ENCODE peak calls at places on chromosome 9, in six cellular contexts. One of them, this sample, is unnamed.

GRCh38 chr9:116020801-116021200 is 132.8 kb upstream of the PAPPA start:
- DNase-seq in memory B cell: no peak
- DNase-seq in astrocyte of the spinal cord: no peak
- DNase-seq in brain microvascular endothelial cell: no peak
- DNase-seq in Kasumi-1: no peak
- DNase-seq in activated CD8-positive, alpha-beta memory T cell treated with anti-CD3 and anti-CD28 coated beads for 48 hours: no peak
- DNase-seq in this sample: no peak

GRCh38 chr9:135067091-135067710 is 20.3 kb upstream of the OLFM1 start:
- DNase-seq in memory B cell: no peak
- DNase-seq in astrocyte of the spinal cord: no peak
- DNase-seq in brain microvascular endothelial cell: no peak
- DNase-seq in Kasumi-1: no peak
- DNase-seq in activated CD8-positive, alpha-beta memory T cell treated with anti-CD3 and anti-CD28 coated beads for 48 hours: no peak
- DNase-seq in this sample: no peak

GRCh38 chr9:115943591-115944165 is 209.9 kb upstream of the PAPPA start:
- DNase-seq in memory B cell: no peak
- DNase-seq in astrocyte of the spinal cord: peak
- DNase-seq in brain microvascular endothelial cell: no peak
- DNase-seq in Kasumi-1: no peak
- DNase-seq in activated CD8-positive, alpha-beta memory T cell treated with anti-CD3 and anti-CD28 coated beads for 48 hours: no peak
- DNase-seq in this sample: no peak

GRCh38 chr9:34558911-34559615 is 30.5 kb downstream of the CNTFR start:
- DNase-seq in memory B cell: no peak
- DNase-seq in astrocyte of the spinal cord: no peak
- DNase-seq in brain microvascular endothelial cell: no peak
- DNase-seq in Kasumi-1: no peak
- DNase-seq in activated CD8-positive, alpha-beta memory T cell treated with anti-CD3 and anti-CD28 coated beads for 48 hours: no peak
- DNase-seq in this sample: no peak

GRCh38 chr9:97895695-97896332 is 26.5 kb downstream of the TRMO start:
- DNase-seq in memory B cell: no peak
- DNase-seq in astrocyte of the spinal cord: no peak
- DNase-seq in brain microvascular endothelial cell: peak
- DNase-seq in Kasumi-1: peak
- DNase-seq in activated CD8-positive, alpha-beta memory T cell treated with anti-CD3 and anti-CD28 coated beads for 48 hours: no peak
- DNase-seq in this sample: no peak

GRCh38 chr9:98164912-98165311 is 27.5 kb downstream of the CORO2A start:
- DNase-seq in memory B cell: no peak
- DNase-seq in astrocyte of the spinal cord: no peak
- DNase-seq in brain microvascular endothelial cell: no peak
- DNase-seq in Kasumi-1: no peak
- DNase-seq in activated CD8-positive, alpha-beta memory T cell treated with anti-CD3 and anti-CD28 coated beads for 48 hours: no peak
- DNase-seq in this sample: no peak

GRCh38 chr9:33024966-33025571 is at the start of gene DNAJA1:
- DNase-seq in memory B cell: peak
- DNase-seq in astrocyte of the spinal cord: peak
- DNase-seq in brain microvascular endothelial cell: peak
- DNase-seq in Kasumi-1: peak
- DNase-seq in activated CD8-positive, alpha-beta memory T cell treated with anti-CD3 and anti-CD28 coated beads for 48 hours: peak
- DNase-seq in this sample: peak

GRCh38 chr9:105833271-105833975 is 139.1 kb downstream of the TMEM38B start:
- DNase-seq in memory B cell: no peak
- DNase-seq in astrocyte of the spinal cord: no peak
- DNase-seq in brain microvascular endothelial cell: no peak
- DNase-seq in Kasumi-1: no peak
- DNase-seq in activated CD8-positive, alpha-beta memory T cell treated with anti-CD3 and anti-CD28 coated beads for 48 hours: no peak
- DNase-seq in this sample: no peak

GRCh38 chr9:32128546-32128945 is 255.9 kb upstream of the ACO1 start:
- DNase-seq in memory B cell: no peak
- DNase-seq in astrocyte of the spinal cord: no peak
- DNase-seq in brain microvascular endothelial cell: no peak
- DNase-seq in Kasumi-1: no peak
- DNase-seq in activated CD8-positive, alpha-beta memory T cell treated with anti-CD3 and anti-CD28 coated beads for 48 hours: no peak
- DNase-seq in this sample: no peak

GRCh38 chr9:20312732-20313131 is 309.6 kb downstream of the MLLT3 start:
- DNase-seq in memory B cell: no peak
- DNase-seq in astrocyte of the spinal cord: peak
- DNase-seq in brain microvascular endothelial cell: peak
- DNase-seq in Kasumi-1: no peak
- DNase-seq in activated CD8-positive, alpha-beta memory T cell treated with anti-CD3 and anti-CD28 coated beads for 48 hours: no peak
- DNase-seq in this sample: no peak

GRCh38 chr9:119357697-119358096 is 11.5 kb downstream of the BRINP1 start:
- DNase-seq in memory B cell: no peak
- DNase-seq in astrocyte of the spinal cord: no peak
- DNase-seq in brain microvascular endothelial cell: no peak
- DNase-seq in Kasumi-1: no peak
- DNase-seq in activated CD8-positive, alpha-beta memory T cell treated with anti-CD3 and anti-CD28 coated beads for 48 hours: no peak
- DNase-seq in this sample: no peak

GRCh38 chr9:32399110-32399815 is 14.8 kb downstream of the ACO1 start:
- DNase-seq in memory B cell: no peak
- DNase-seq in astrocyte of the spinal cord: no peak
- DNase-seq in brain microvascular endothelial cell: no peak
- DNase-seq in Kasumi-1: no peak
- DNase-seq in activated CD8-positive, alpha-beta memory T cell treated with anti-CD3 and anti-CD28 coated beads for 48 hours: no peak
- DNase-seq in this sample: no peak

GRCh38 chr9:2745560-2746380 is 28.5 kb downstream of the KCNV2 start:
- DNase-seq in memory B cell: no peak
- DNase-seq in astrocyte of the spinal cord: no peak
- DNase-seq in brain microvascular endothelial cell: no peak
- DNase-seq in Kasumi-1: no peak
- DNase-seq in activated CD8-positive, alpha-beta memory T cell treated with anti-CD3 and anti-CD28 coated beads for 48 hours: no peak
- DNase-seq in this sample: peak

GRCh38 chr9:113503613-113504230 is 40.2 kb downstream of the RGS3 start:
- DNase-seq in memory B cell: no peak
- DNase-seq in astrocyte of the spinal cord: no peak
- DNase-seq in brain microvascular endothelial cell: no peak
- DNase-seq in Kasumi-1: no peak
- DNase-seq in activated CD8-positive, alpha-beta memory T cell treated with anti-CD3 and anti-CD28 coated beads for 48 hours: no peak
- DNase-seq in this sample: no peak

GRCh38 chr9:21709464-21710058 is 92.9 kb upstream of the MTAP start:
- DNase-seq in memory B cell: peak
- DNase-seq in astrocyte of the spinal cord: peak
- DNase-seq in brain microvascular endothelial cell: peak
- DNase-seq in Kasumi-1: peak
- DNase-seq in activated CD8-positive, alpha-beta memory T cell treated with anti-CD3 and anti-CD28 coated beads for 48 hours: no peak
- DNase-seq in this sample: peak

GRCh38 chr9:78437721-78438610 is 141.0 kb downstream of the PSAT1 start:
- DNase-seq in memory B cell: no peak
- DNase-seq in astrocyte of the spinal cord: no peak
- DNase-seq in brain microvascular endothelial cell: no peak
- DNase-seq in Kasumi-1: no peak
- DNase-seq in activated CD8-positive, alpha-beta memory T cell treated with anti-CD3 and anti-CD28 coated beads for 48 hours: no peak
- DNase-seq in this sample: no peak

GRCh38 chr9:95366731-95367325 is 49.3 kb upstream of the FANCC start:
- DNase-seq in memory B cell: no peak
- DNase-seq in astrocyte of the spinal cord: no peak
- DNase-seq in brain microvascular endothelial cell: no peak
- DNase-seq in Kasumi-1: no peak
- DNase-seq in activated CD8-positive, alpha-beta memory T cell treated with anti-CD3 and anti-CD28 coated beads for 48 hours: no peak
- DNase-seq in this sample: no peak